ENCODE peak calls at places on chromosomes 2 and 18, in five cellular contexts. U is glutamatergic neuron, Y is MCF 10A, P is adrenal gland, V is transverse colon. L is an unnamed sample.
A peak's percentile ranks its signal among the peaks of the same experiment; 100 is the strongest.

GRCh38 chr2:181738074-181738473 is 57.8 kb upstream of the NEUROD1 start:
- DNase-seq in U (no peak), Y (peak; percentile 10), P (no peak), V (no peak), L (no peak)

GRCh38 chr18:72612894-72613537 is 68.9 kb upstream of the CBLN2 start:
- DNase-seq in U (no peak), Y (no peak), P (no peak), V (no peak), L (no peak)

GRCh38 chr2:210086292-210086691 is 83.9 kb downstream of the RPE start:
- DNase-seq in U (no peak), Y (peak; percentile 28), P (no peak), V (no peak), L (no peak)

GRCh38 chr2:134583997-134584520 is 134.7 kb downstream of the TMEM163 start:
- DNase-seq in U (no peak), Y (no peak), P (peak; percentile 74), V (no peak), L (no peak)

GRCh38 chr2:127577973-127578372 is 42.5 kb downstream of the MYO7B start:
- DNase-seq in U (no peak), Y (no peak), P (no peak), V (no peak), L (peak; percentile 11)

GRCh38 chr2:71554706-71555056 is 101.3 kb downstream of the DYSF start:
- DNase-seq in U (no peak), Y (no peak), P (no peak), V (no peak), L (no peak)

GRCh38 chr2:73964223-73964622 is 20.5 kb upstream of the TET3 start:
- DNase-seq in U (no peak), Y (no peak), P (no peak), V (no peak), L (no peak)

GRCh38 chr2:228023619-228024018 is 152.2 kb downstream of the DAW1 start:
- DNase-seq in U (no peak), Y (peak; percentile 49), P (peak; percentile 34), V (no peak), L (no peak)

GRCh38 chr2:72057308-72057707 is 90.4 kb downstream of the CYP26B1 start:
- DNase-seq in U (no peak), Y (no peak), P (no peak), V (no peak), L (no peak)

GRCh38 chr2:146143971-146144370 is 1624.1 kb upstream of the ZEB2 start:
- DNase-seq in U (no peak), Y (peak; percentile 40), P (no peak), V (no peak), L (no peak)

GRCh38 chr2:135819211-135819610 is 17.8 kb downstream of the LCT start:
- DNase-seq in U (peak; percentile 33), Y (peak; percentile 38), P (no peak), V (peak; percentile 35), L (no peak)

GRCh38 chr2:174597347-174598047 is at the start of gene WIPF1:
- DNase-seq in U (no peak), Y (peak; percentile 54), P (peak; percentile 56), V (peak; percentile 60), L (peak; percentile 52)

GRCh38 chr2:219459460-219460311 is 25.0 kb downstream of the SPEG start:
- DNase-seq in U (peak; percentile 86), Y (peak; percentile 55), P (peak; percentile 45), V (peak; percentile 53), L (peak; percentile 33)

GRCh38 chr2:36698978-36699377 is 2.5 kb downstream of the VIT start:
- DNase-seq in U (no peak), Y (peak; percentile 58), P (no peak), V (no peak), L (no peak)

GRCh38 chr2:1004398-1004797 is 53.7 kb downstream of the SNTG2 start:
- DNase-seq in U (no peak), Y (no peak), P (no peak), V (no peak), L (no peak)

GRCh38 chr2:43075906-43076585 is 150.4 kb downstream of the ZFP36L2 start:
- DNase-seq in U (no peak), Y (peak; percentile 78), P (peak; percentile 91), V (no peak), L (no peak)

DNA sequence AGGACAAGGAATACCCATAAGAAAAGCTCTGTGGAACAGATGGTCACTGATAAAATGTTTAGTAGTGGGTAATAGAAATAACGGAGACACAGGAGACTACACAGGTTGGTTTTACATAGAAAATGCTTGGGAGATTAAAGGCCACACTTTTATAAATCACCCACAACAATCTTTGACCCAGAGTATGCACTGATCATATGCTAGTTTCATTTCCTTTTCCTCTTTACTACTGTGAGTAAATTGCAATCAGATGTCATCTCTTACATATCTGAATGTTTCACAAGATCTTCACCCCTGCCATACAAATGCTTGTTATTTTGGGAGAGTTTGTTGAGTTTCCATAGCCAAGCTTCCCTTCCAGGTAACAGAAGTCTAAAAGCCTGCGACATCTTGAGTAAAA is 978.4 kb upstream of the KLHL29 start:
- DNase-seq in U (no peak), Y (no peak), P (no peak), V (no peak), L (no peak)
- TF ChIP-seq CTCF in U (no peak), Y (no peak), P (no peak), V (no peak), L (no peak)

DNA sequence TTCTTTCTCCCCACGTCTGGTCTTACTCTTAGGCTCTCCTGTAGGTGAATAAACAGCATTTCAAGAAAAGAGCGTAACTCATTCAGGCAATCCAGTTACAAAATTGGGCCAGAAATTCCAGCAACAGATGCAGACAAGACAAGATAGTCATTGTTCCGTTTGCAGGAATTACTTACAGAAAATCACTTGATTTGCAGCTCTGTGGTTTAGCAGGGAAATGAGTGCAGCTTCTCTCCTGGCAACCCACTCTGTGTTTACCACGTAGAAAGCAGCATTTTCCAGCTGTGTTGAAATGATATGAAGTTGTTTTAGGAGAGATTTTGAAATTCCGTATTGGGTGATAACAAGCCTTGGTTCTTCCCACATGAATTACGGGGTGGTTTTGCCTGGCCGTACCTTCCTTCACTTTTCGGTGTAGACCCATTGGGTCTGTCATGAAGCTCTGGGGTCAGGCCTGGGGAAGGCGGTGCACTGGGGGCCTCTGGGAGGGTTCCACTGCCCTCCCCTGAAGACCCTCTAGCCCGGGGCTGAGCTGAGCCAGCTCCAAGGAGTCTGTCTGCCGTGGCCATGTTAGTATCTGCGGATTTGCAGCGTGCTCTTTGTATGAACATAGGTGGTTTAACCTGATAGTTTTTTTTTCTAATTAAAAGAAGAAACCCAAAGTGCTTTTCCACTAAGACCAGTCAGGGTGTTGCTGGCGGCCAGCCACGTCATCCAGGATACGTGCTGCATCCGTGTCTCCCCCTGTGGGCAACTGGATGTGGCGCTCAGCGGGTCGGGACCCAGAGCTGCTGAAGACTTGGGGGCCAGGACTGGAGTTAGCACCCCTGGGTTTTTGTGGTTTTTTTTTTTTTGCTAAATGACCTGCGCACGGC is 58.9 kb upstream of the KCNG2 start:
- DNase-seq in U (no peak), Y (no peak), P (no peak), V (peak; percentile 5), L (no peak)
- TF ChIP-seq CTCF in U (no peak), Y (no peak), P (no peak), V (no peak), L (no peak)

GRCh38 chr2:140808816-140809215 is 1322.0 kb downstream of the LRP1B start:
- DNase-seq in U (no peak), Y (no peak), P (no peak), V (no peak), L (no peak)
- TF ChIP-seq CTCF in U (peak; percentile 40), Y (no peak), P (no peak), V (no peak), L (no peak)

GRCh38 chr2:130341562-130342019 is 1.1 kb upstream of the IMP4 start:
- DNase-seq in U (no peak), Y (peak; percentile 33), P (no peak), V (peak; percentile 57), L (no peak)

GRCh38 chr2:130344578-130344977 is 1.9 kb downstream of the IMP4 start:
- DNase-seq in U (no peak), Y (no peak), P (no peak), V (no peak), L (no peak)

GRCh38 chr2:130345091-130345490 is 2.4 kb downstream of the IMP4 start:
- DNase-seq in U (no peak), Y (no peak), P (no peak), V (no peak), L (no peak)

GRCh38 chr2:130342020-130342532 is 621 bp upstream of the IMP4 start:
- DNase-seq in U (peak; percentile 85), Y (peak; percentile 97), P (peak; percentile 95), V (peak; percentile 92), L (peak; percentile 83)

GRCh38 chr2:130342533-130343275 is at the start of gene IMP4:
- DNase-seq in U (peak; percentile 90), Y (peak; percentile 99), P (peak; percentile 99), V (peak; percentile 97), L (peak; percentile 88)
- TF ChIP-seq CTCF in U (no peak), Y (no peak), P (no peak), V (peak; percentile 40), L (no peak)

GRCh38 chr18:76131738-76132137 is 363.3 kb downstream of the ZNF516 start:
- DNase-seq in U (no peak), Y (peak; percentile 98), P (no peak), V (no peak), L (no peak)

GRCh38 chr18:76130845-76131244 is 364.2 kb downstream of the ZNF516 start:
- DNase-seq in U (no peak), Y (peak; percentile 98), P (no peak), V (no peak), L (no peak)

GRCh38 chr18:76121049-76121448 is 374.0 kb downstream of the ZNF516 start:
- DNase-seq in U (no peak), Y (no peak), P (no peak), V (no peak), L (no peak)

DNA sequence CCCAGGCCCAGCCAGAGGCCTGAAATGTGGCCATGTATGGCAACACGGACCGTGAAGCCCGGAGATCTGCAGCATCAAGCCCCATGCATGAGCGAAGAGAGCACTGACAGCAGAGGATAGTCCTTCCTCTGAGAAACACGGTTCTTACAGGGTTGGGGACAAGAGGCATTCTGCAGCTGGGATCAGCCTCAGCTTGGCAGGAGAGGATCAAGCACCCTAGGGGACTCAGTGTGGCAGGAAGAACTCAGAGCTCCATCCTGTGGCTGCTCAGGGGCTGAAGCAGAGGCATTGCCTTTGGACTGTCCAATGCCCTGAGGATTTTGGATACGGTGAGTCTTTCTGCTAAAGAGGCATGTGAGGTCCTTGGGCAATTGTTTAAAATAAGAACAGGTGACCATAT is 368.7 kb downstream of the ZNF516 start:
- DNase-seq in U (peak; percentile 54), Y (peak; percentile 17), P (no peak), V (no peak), L (no peak)
- TF ChIP-seq CTCF in U (no peak), Y (no peak), P (no peak), V (no peak), L (no peak)

DNA sequence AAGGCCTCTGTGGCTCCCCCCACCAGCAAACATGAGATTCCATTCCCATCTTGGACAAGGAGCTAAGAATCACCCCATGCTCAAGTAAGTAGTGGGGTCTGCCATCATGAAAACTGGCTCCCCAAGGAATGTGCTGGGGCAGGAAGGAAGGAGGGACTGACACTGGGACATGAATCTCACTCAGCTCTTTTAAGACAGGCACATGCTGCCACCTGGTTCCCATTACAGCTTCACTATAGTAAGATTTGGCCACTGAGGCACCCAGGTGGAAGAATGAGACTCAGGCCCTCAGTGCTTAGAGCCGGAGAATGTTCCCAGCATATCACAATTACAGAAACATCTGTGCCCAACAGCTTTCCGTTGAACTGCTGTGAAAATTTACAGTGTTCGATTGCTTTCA is 38.7 kb downstream of the OSR1 start:
- DNase-seq in U (no peak), Y (no peak), P (no peak), V (no peak), L (no peak)
- TF ChIP-seq CTCF in U (no peak), Y (no peak), P (no peak), V (no peak), L (no peak)